ENCODE peak calls at places on chromosome 9, in ten cellular contexts. One of them, this sample, is unnamed.
A peak's percentile ranks its signal among the peaks of the same experiment; 100 is the strongest.

GRCh38 chr9:85533538-85533937 is 208.2 kb downstream of the AGTPBP1 start:
- DNase-seq in pancreas: no peak
- DNase-seq in CD8-positive, alpha-beta T cell: no peak
- DNase-seq in stomach: no peak
- DNase-seq in lung: no peak
- DNase-seq in HCT116: no peak
- DNase-seq in IMR-90: no peak
- DNase-seq in adipocyte: no peak
- DNase-seq in CD8-positive, alpha-beta memory T cell: no peak
- DNase-seq in ovary: no peak
- DNase-seq in this sample: no peak

GRCh38 chr9:33799928-33800689 is 4.7 kb downstream of the PRSS3 start:
- DNase-seq in CD8-positive, alpha-beta memory T cell: no peak
- DNase-seq in ovary: no peak
- DNase-seq in adipocyte: no peak
- DNase-seq in pancreas: no peak
- DNase-seq in stomach: no peak
- DNase-seq in HCT116: no peak
- DNase-seq in CD8-positive, alpha-beta T cell: no peak
- DNase-seq in lung: no peak
- DNase-seq in IMR-90: no peak
- DNase-seq in this sample: no peak

GRCh38 chr9:120394058-120394669 is 185.8 kb downstream of the CDK5RAP2 start:
- DNase-seq in lung: no peak
- DNase-seq in CD8-positive, alpha-beta T cell: no peak
- DNase-seq in CD8-positive, alpha-beta memory T cell: no peak
- DNase-seq in pancreas: no peak
- DNase-seq in ovary: no peak
- DNase-seq in IMR-90: peak; percentile 96
- DNase-seq in HCT116: no peak
- DNase-seq in adipocyte: peak; percentile 93
- DNase-seq in stomach: no peak
- DNase-seq in this sample: no peak

GRCh38 chr9:117021881-117022280 is 334.8 kb downstream of the TRIM32 start:
- DNase-seq in IMR-90: no peak
- DNase-seq in ovary: no peak
- DNase-seq in HCT116: no peak
- DNase-seq in CD8-positive, alpha-beta T cell: no peak
- DNase-seq in pancreas: no peak
- DNase-seq in stomach: no peak
- DNase-seq in adipocyte: no peak
- DNase-seq in CD8-positive, alpha-beta memory T cell: no peak
- DNase-seq in lung: no peak
- DNase-seq in this sample: no peak

GRCh38 chr9:88742483-88742882 is 207.5 kb downstream of the NXNL2 start:
- DNase-seq in lung: no peak
- DNase-seq in stomach: no peak
- DNase-seq in HCT116: no peak
- DNase-seq in ovary: no peak
- DNase-seq in CD8-positive, alpha-beta memory T cell: no peak
- DNase-seq in pancreas: no peak
- DNase-seq in IMR-90: peak; percentile 55
- DNase-seq in adipocyte: peak; percentile 96
- DNase-seq in CD8-positive, alpha-beta T cell: no peak
- DNase-seq in this sample: no peak

GRCh38 chr9:93891549-93892310 is 63.4 kb downstream of the BARX1 start:
- DNase-seq in pancreas: peak; percentile 6
- DNase-seq in HCT116: no peak
- DNase-seq in stomach: peak; percentile 25
- DNase-seq in CD8-positive, alpha-beta memory T cell: no peak
- DNase-seq in IMR-90: no peak
- DNase-seq in lung: peak; percentile 15
- DNase-seq in CD8-positive, alpha-beta T cell: no peak
- DNase-seq in ovary: no peak
- DNase-seq in adipocyte: no peak
- DNase-seq in this sample: no peak

GRCh38 chr9:124074746-124075145 is 63.2 kb downstream of the LHX2 start:
- DNase-seq in CD8-positive, alpha-beta T cell: no peak
- DNase-seq in pancreas: no peak
- DNase-seq in adipocyte: no peak
- DNase-seq in ovary: no peak
- DNase-seq in stomach: no peak
- DNase-seq in IMR-90: no peak
- DNase-seq in HCT116: no peak
- DNase-seq in lung: no peak
- DNase-seq in CD8-positive, alpha-beta memory T cell: no peak
- DNase-seq in this sample: no peak

GRCh38 chr9:35000535-35001284 is 11.2 kb downstream of the DNAJB5 start:
- DNase-seq in CD8-positive, alpha-beta memory T cell: no peak
- DNase-seq in HCT116: no peak
- DNase-seq in IMR-90: peak; percentile 70
- DNase-seq in pancreas: no peak
- DNase-seq in lung: no peak
- DNase-seq in ovary: no peak
- DNase-seq in stomach: no peak
- DNase-seq in adipocyte: no peak
- DNase-seq in CD8-positive, alpha-beta T cell: no peak
- DNase-seq in this sample: no peak

GRCh38 chr9:101468116-101468515 is 32.5 kb upstream of the ALDOB start:
- DNase-seq in stomach: no peak
- DNase-seq in ovary: no peak
- DNase-seq in HCT116: no peak
- DNase-seq in lung: no peak
- DNase-seq in pancreas: no peak
- DNase-seq in CD8-positive, alpha-beta memory T cell: no peak
- DNase-seq in adipocyte: no peak
- DNase-seq in IMR-90: no peak
- DNase-seq in CD8-positive, alpha-beta T cell: no peak
- DNase-seq in this sample: no peak

GRCh38 chr9:97856857-97857602 is 4.0 kb downstream of the FOXE1 start:
- DNase-seq in CD8-positive, alpha-beta memory T cell: no peak
- DNase-seq in ovary: no peak
- DNase-seq in HCT116: no peak
- DNase-seq in IMR-90: no peak
- DNase-seq in lung: no peak
- DNase-seq in stomach: no peak
- DNase-seq in CD8-positive, alpha-beta T cell: no peak
- DNase-seq in adipocyte: no peak
- DNase-seq in pancreas: no peak
- DNase-seq in this sample: no peak

GRCh38 chr9:99762470-99762869 is 59.2 kb upstream of the NR4A3 start:
- DNase-seq in CD8-positive, alpha-beta T cell: no peak
- DNase-seq in ovary: no peak
- DNase-seq in adipocyte: no peak
- DNase-seq in stomach: no peak
- DNase-seq in lung: no peak
- DNase-seq in IMR-90: no peak
- DNase-seq in CD8-positive, alpha-beta memory T cell: no peak
- DNase-seq in pancreas: no peak
- DNase-seq in HCT116: no peak
- DNase-seq in this sample: no peak

GRCh38 chr9:131727184-131727785 is 12.6 kb downstream of the RAPGEF1 start:
- DNase-seq in adipocyte: peak; percentile 69
- DNase-seq in IMR-90: peak; percentile 24
- DNase-seq in CD8-positive, alpha-beta memory T cell: no peak
- DNase-seq in HCT116: no peak
- DNase-seq in stomach: no peak
- DNase-seq in pancreas: no peak
- DNase-seq in CD8-positive, alpha-beta T cell: no peak
- DNase-seq in ovary: no peak
- DNase-seq in lung: no peak
- DNase-seq in this sample: peak; percentile 55

GRCh38 chr9:131724678-131725077 is 15.2 kb downstream of the RAPGEF1 start:
- DNase-seq in HCT116: no peak
- DNase-seq in CD8-positive, alpha-beta T cell: no peak
- DNase-seq in adipocyte: no peak
- DNase-seq in ovary: no peak
- DNase-seq in lung: no peak
- DNase-seq in CD8-positive, alpha-beta memory T cell: no peak
- DNase-seq in pancreas: no peak
- DNase-seq in stomach: no peak
- DNase-seq in IMR-90: no peak
- DNase-seq in this sample: no peak

GRCh38 chr9:131728961-131729360 is 10.9 kb downstream of the RAPGEF1 start:
- DNase-seq in pancreas: no peak
- DNase-seq in stomach: no peak
- DNase-seq in lung: no peak
- DNase-seq in CD8-positive, alpha-beta memory T cell: peak; percentile 49
- DNase-seq in IMR-90: no peak
- DNase-seq in HCT116: no peak
- DNase-seq in CD8-positive, alpha-beta T cell: peak; percentile 38
- DNase-seq in adipocyte: no peak
- DNase-seq in ovary: no peak
- DNase-seq in this sample: peak; percentile 89

GRCh38 chr9:131728546-131728910 is 11.3 kb downstream of the RAPGEF1 start:
- DNase-seq in CD8-positive, alpha-beta T cell: no peak
- DNase-seq in CD8-positive, alpha-beta memory T cell: no peak
- DNase-seq in adipocyte: no peak
- DNase-seq in pancreas: no peak
- DNase-seq in HCT116: no peak
- DNase-seq in lung: no peak
- DNase-seq in stomach: no peak
- DNase-seq in ovary: no peak
- DNase-seq in IMR-90: no peak
- DNase-seq in this sample: no peak

DNA sequence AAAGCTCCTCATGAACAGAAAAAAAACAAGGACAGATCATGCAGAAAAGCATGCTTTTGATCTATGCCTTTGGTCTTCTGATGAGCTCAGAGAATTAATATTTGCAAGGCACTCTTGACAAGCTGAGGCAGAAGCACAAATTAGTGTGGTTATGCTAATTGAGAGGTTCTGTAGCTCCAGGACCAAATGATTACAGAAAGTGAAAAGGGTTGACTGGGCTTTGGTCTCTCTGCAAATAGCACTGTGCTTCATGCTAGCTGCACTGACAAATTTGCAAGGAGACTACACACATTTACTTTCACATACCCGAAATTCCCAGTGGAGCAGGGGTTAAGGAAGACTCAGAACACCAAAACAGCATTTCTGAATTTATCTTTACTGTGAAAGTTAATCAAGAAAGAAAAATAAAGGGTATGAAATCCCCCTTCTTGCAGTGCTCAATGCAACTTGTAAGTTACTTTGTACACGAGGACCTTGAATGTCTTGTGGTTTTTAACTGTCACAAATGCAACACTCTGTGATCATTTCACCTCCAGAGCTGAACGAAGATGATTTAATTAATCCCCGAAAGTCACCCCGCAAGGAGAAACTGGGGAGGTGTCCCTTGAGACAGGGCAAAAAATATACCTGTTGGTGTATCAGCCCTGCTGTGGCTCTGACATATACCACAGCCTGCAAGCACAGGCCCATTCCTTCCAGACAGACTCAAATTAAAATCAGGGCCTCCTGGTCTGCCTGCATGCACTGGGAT is 11.9 kb downstream of the RAPGEF1 start:
- DNase-seq in stomach: no peak
- DNase-seq in lung: no peak
- DNase-seq in adipocyte: no peak
- DNase-seq in CD8-positive, alpha-beta T cell: no peak
- DNase-seq in pancreas: no peak
- DNase-seq in IMR-90: no peak
- DNase-seq in HCT116: no peak
- DNase-seq in ovary: no peak
- DNase-seq in CD8-positive, alpha-beta memory T cell: no peak
- DNase-seq in this sample: no peak
- H3K4me1 ChIP-seq in stomach: peaks cover 90% of the 10 kb centered on the region
- H3K4me1 ChIP-seq in lung: peaks cover 29% of the 10 kb centered on the region
- H3K4me1 ChIP-seq in adipocyte: peaks cover 56% of the 10 kb centered on the region
- H3K4me1 ChIP-seq in CD8-positive, alpha-beta T cell: peaks cover 76% of the 10 kb centered on the region
- H3K4me1 ChIP-seq in pancreas: peaks cover 6% of the 10 kb centered on the region
- H3K4me1 ChIP-seq in IMR-90: peaks cover 26% of the 10 kb centered on the region
- H3K4me1 ChIP-seq in HCT116: peaks cover 15% of the 10 kb centered on the region
- H3K4me1 ChIP-seq in ovary: peaks cover 9% of the 10 kb centered on the region
- H3K4me1 ChIP-seq in CD8-positive, alpha-beta memory T cell: peaks cover 87% of the 10 kb centered on the region
- H3K4me1 ChIP-seq in this sample: peaks cover 97% of the 10 kb centered on the region

GRCh38 chr9:65449423-65449822 is 164.4 kb upstream of the FOXD4L5 start:
- DNase-seq in adipocyte: no peak
- DNase-seq in ovary: no peak
- DNase-seq in lung: no peak
- DNase-seq in HCT116: no peak
- DNase-seq in CD8-positive, alpha-beta memory T cell: no peak
- DNase-seq in stomach: no peak
- DNase-seq in CD8-positive, alpha-beta T cell: no peak
- DNase-seq in pancreas: no peak
- DNase-seq in IMR-90: no peak
- DNase-seq in this sample: no peak

DNA sequence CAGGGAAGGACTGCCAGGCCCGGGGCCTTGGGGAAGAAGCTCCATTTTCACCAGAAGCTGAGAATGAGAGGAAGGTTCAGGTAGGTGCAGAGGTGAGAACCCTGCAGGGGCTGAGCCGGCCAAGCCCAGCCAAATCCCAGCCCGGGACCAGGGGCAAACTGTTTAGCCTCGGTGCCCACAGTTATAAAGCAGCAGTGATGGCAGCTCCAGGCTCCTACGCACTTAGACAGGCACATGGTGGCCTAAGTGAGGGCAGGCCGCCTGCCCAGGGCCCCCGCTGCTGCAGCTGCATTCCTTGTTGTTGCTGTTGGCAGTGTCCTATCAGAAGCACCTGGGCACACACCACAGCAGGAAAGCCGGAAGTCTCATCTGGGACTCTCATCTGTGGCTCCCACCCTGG is 159.9 kb upstream of the FOXD4L5 start:
- DNase-seq in stomach: no peak
- DNase-seq in lung: no peak
- DNase-seq in ovary: no peak
- DNase-seq in CD8-positive, alpha-beta T cell: no peak
- DNase-seq in pancreas: no peak
- DNase-seq in HCT116: no peak
- DNase-seq in adipocyte: no peak
- DNase-seq in IMR-90: no peak
- DNase-seq in CD8-positive, alpha-beta memory T cell: no peak
- DNase-seq in this sample: no peak
- H3K9me3 ChIP-seq in stomach: peaks cover 13% of the 10 kb centered on the region
- H3K9me3 ChIP-seq in lung: peaks cover 4% of the 10 kb centered on the region
- H3K9me3 ChIP-seq in ovary: no peaks in the 10 kb centered on the region
- H3K9me3 ChIP-seq in CD8-positive, alpha-beta T cell: no peaks in the 10 kb centered on the region
- H3K9me3 ChIP-seq in pancreas: no peaks in the 10 kb centered on the region
- H3K9me3 ChIP-seq in HCT116: no peaks in the 10 kb centered on the region
- H3K9me3 ChIP-seq in adipocyte: no peaks in the 10 kb centered on the region
- H3K9me3 ChIP-seq in IMR-90: peaks cover 4% of the 10 kb centered on the region
- H3K9me3 ChIP-seq in CD8-positive, alpha-beta memory T cell: no peaks in the 10 kb centered on the region
- H3K9me3 ChIP-seq in this sample: no peaks in the 10 kb centered on the region

GRCh38 chr9:136609160-136609475 is 53.6 kb upstream of the EGFL7 start:
- DNase-seq in CD8-positive, alpha-beta T cell: no peak
- DNase-seq in lung: no peak
- DNase-seq in IMR-90: no peak
- DNase-seq in CD8-positive, alpha-beta memory T cell: no peak
- DNase-seq in pancreas: no peak
- DNase-seq in stomach: no peak
- DNase-seq in HCT116: no peak
- DNase-seq in ovary: no peak
- DNase-seq in adipocyte: no peak
- DNase-seq in this sample: no peak
- H3K4me1 ChIP-seq in CD8-positive, alpha-beta T cell: no peaks in the 10 kb centered on the region
- H3K4me1 ChIP-seq in lung: peaks cover 23% of the 10 kb centered on the region
- H3K4me1 ChIP-seq in IMR-90: peaks cover 6% of the 10 kb centered on the region
- H3K4me1 ChIP-seq in CD8-positive, alpha-beta memory T cell: no peaks in the 10 kb centered on the region
- H3K4me1 ChIP-seq in pancreas: no peaks in the 10 kb centered on the region
- H3K4me1 ChIP-seq in stomach: peaks cover 46% of the 10 kb centered on the region
- H3K4me1 ChIP-seq in HCT116: peaks cover 19% of the 10 kb centered on the region
- H3K4me1 ChIP-seq in ovary: no peaks in the 10 kb centered on the region
- H3K4me1 ChIP-seq in adipocyte: no peaks in the 10 kb centered on the region
- H3K4me1 ChIP-seq in this sample: no peaks in the 10 kb centered on the region

GRCh38 chr9:96751815-96752214 is 26.1 kb downstream of the ZNF510 start:
- DNase-seq in stomach: no peak
- DNase-seq in lung: no peak
- DNase-seq in CD8-positive, alpha-beta memory T cell: no peak
- DNase-seq in HCT116: no peak
- DNase-seq in IMR-90: no peak
- DNase-seq in pancreas: no peak
- DNase-seq in ovary: no peak
- DNase-seq in adipocyte: no peak
- DNase-seq in CD8-positive, alpha-beta T cell: no peak
- DNase-seq in this sample: no peak
- H3K9me3 ChIP-seq in stomach: peaks cover 100% of the 10 kb centered on the region
- H3K9me3 ChIP-seq in lung: peaks cover 25% of the 10 kb centered on the region
- H3K9me3 ChIP-seq in CD8-positive, alpha-beta memory T cell: peaks cover 51% of the 10 kb centered on the region
- H3K9me3 ChIP-seq in HCT116: peaks cover 27% of the 10 kb centered on the region
- H3K9me3 ChIP-seq in IMR-90: peaks cover 33% of the 10 kb centered on the region
- H3K9me3 ChIP-seq in pancreas: no peaks in the 10 kb centered on the region
- H3K9me3 ChIP-seq in ovary: peaks cover 10% of the 10 kb centered on the region
- H3K9me3 ChIP-seq in adipocyte: peaks cover 99% of the 10 kb centered on the region
- H3K9me3 ChIP-seq in CD8-positive, alpha-beta T cell: peaks cover 46% of the 10 kb centered on the region
- H3K9me3 ChIP-seq in this sample: peaks cover 37% of the 10 kb centered on the region

This sample was measured in CD4-positive, alpha-beta memory T cell.